ENCODE peak calls at places on chromosomes 13 and 19, in seven cellular contexts. S, R, K, G, Q, F and N are unnamed samples.

GRCh38 chr13:105519766-105520165 is 1015.7 kb downstream of the EFNB2 start:
- DNase-seq in G (peak; percentile 39), K (no peak), S (no peak), F (no peak), Q (no peak), R (no peak), N (no peak)

GRCh38 chr13:110756268-110756667 is 42.8 kb downstream of the ING1 start:
- DNase-seq in S (no peak), G (no peak), K (peak; percentile 72), Q (no peak), F (no peak), R (no peak), N (peak; percentile 90)

GRCh38 chr13:46296465-46296822 is 84.7 kb downstream of the LRRC63 start:
- DNase-seq in Q (no peak), F (no peak), K (no peak), G (no peak), S (no peak), R (no peak), N (no peak)

GRCh38 chr19:5789201-5789795 is 1.7 kb downstream of the DUS3L start:
- DNase-seq in Q (no peak), K (no peak), G (no peak), S (no peak), R (no peak), F (no peak), N (no peak)

GRCh38 chr19:34124828-34125227 is 47.5 kb upstream of the LSM14A start:
- DNase-seq in S (no peak), G (no peak), K (no peak), F (peak; percentile 57), Q (peak; percentile 23), R (no peak), N (no peak)

GRCh38 chr13:101700598-101700997 is 248.1 kb downstream of the ITGBL1 start:
- DNase-seq in K (peak; percentile 12), Q (no peak), G (peak; percentile 73), F (no peak), R (no peak), S (no peak), N (peak; percentile 53)

GRCh38 chr19:6038634-6039405 is 60.9 kb upstream of the RANBP3 start:
- DNase-seq in K (no peak), F (no peak), S (no peak), R (no peak), Q (no peak), G (no peak), N (no peak)

GRCh38 chr19:8387688-8388611 is 2.2 kb upstream of the RAB11B start:
- DNase-seq in G (no peak), S (no peak), R (no peak), K (no peak), Q (peak; percentile 43), F (no peak), N (no peak)

GRCh38 chr19:7603919-7604318 is 8.3 kb downstream of the CAMSAP3 start:
- DNase-seq in G (no peak), S (no peak), Q (no peak), R (no peak), F (no peak), K (no peak), N (no peak)

GRCh38 chr13:51066091-51066831 is 44.8 kb downstream of the C13orf42 start:
- DNase-seq in R (no peak), Q (no peak), G (no peak), F (no peak), S (no peak), K (peak; percentile 64), N (peak; percentile 46)

GRCh38 chr19:43450545-43450997 is 14.8 kb downstream of the LYPD3 start:
- DNase-seq in S (no peak), R (no peak), K (peak; percentile 70), G (peak; percentile 55), Q (no peak), F (no peak), N (no peak)

GRCh38 chr13:113058129-113058987 is 47.2 kb upstream of the F7 start:
- DNase-seq in F (no peak), Q (no peak), G (peak; percentile 27), S (no peak), K (no peak), R (no peak), N (no peak)

GRCh38 chr13:113357529-113357928 is 6.4 kb downstream of the GRTP1 start:
- DNase-seq in Q (no peak), G (peak; percentile 69), S (no peak), R (peak; percentile 19), K (peak; percentile 72), F (no peak), N (peak; percentile 71)

GRCh38 chr13:41985788-41986508 is 25.0 kb upstream of the VWA8 start:
- DNase-seq in F (no peak), R (no peak), S (no peak), Q (no peak), G (peak; percentile 75), K (no peak), N (peak; percentile 29)

GRCh38 chr13:73341748-73342147 is 282.9 kb downstream of the KLF5 start:
- DNase-seq in R (peak; percentile 37), K (peak; percentile 79), Q (no peak), F (no peak), G (peak; percentile 84), S (no peak), N (peak; percentile 11)

GRCh38 chr13:20230913-20231838 is 943 bp downstream of the GJB6 start:
- DNase-seq in G (no peak), R (no peak), K (no peak), S (no peak), Q (no peak), F (no peak), N (no peak)

GRCh38 chr13:109226631-109227030 is 559.8 kb downstream of the IRS2 start:
- DNase-seq in S (no peak), R (peak; percentile 42), F (no peak), K (peak; percentile 31), G (no peak), Q (no peak), N (no peak)

GRCh38 chr13:100266026-100266425 is 177.1 kb downstream of the PCCA start:
- DNase-seq in R (no peak), Q (no peak), G (no peak), F (no peak), K (no peak), S (no peak), N (no peak)

GRCh38 chr13:42075517-42075916 is 27.1 kb downstream of the DGKH start:
- DNase-seq in K (no peak), R (no peak), G (no peak), S (no peak), Q (no peak), F (no peak), N (no peak)

GRCh38 chr19:34332027-34332786 is 32.8 kb upstream of the GPI start:
- DNase-seq in K (no peak), Q (no peak), S (no peak), R (no peak), G (no peak), F (no peak), N (no peak)

GRCh38 chr19:8017808-8018207 is 12.4 kb upstream of the ELAVL1 start:
- DNase-seq in F (no peak), Q (no peak), R (no peak), S (no peak), G (no peak), K (no peak), N (no peak)

GRCh38 chr13:48268019-48268418 is 35.0 kb downstream of the ITM2B start:
- DNase-seq in F (no peak), G (no peak), S (no peak), R (no peak), K (no peak), Q (no peak), N (no peak)

GRCh38 chr19:57934820-57935665 is at the start of gene ZNF418:
- DNase-seq in G (peak; percentile 57), R (peak; percentile 67), Q (peak; percentile 63), S (peak; percentile 21), K (peak; percentile 85), F (peak; percentile 80), N (peak; percentile 88)

GRCh38 chr13:53189162-53189561 is 160.5 kb downstream of the OLFM4 start:
- DNase-seq in Q (no peak), K (no peak), S (no peak), R (no peak), F (no peak), G (no peak), N (no peak)

GRCh38 chr19:27772059-27772458 is 1440.9 kb downstream of the UQCRFS1 start:
- DNase-seq in S (no peak), F (no peak), K (no peak), R (no peak), Q (no peak), G (no peak), N (no peak)

GRCh38 chr19:30743702-30744101 is 371.5 kb downstream of the ZNF536 start:
- DNase-seq in K (no peak), G (no peak), R (no peak), F (no peak), Q (no peak), S (no peak), N (no peak)

GRCh38 chr13:107301724-107302374 is 733.9 kb upstream of the ARGLU1 start:
- DNase-seq in G (no peak), K (no peak), R (no peak), Q (no peak), S (no peak), F (peak; percentile 20), N (no peak)

GRCh38 chr19:10587839-10588150 is 683 bp upstream of the AP1M2 start:
- DNase-seq in F (no peak), S (no peak), G (no peak), Q (no peak), R (no peak), K (no peak), N (no peak)

GRCh38 chr19:4304509-4305252 is at the start of gene FSD1:
- DNase-seq in R (peak; percentile 12), F (peak; percentile 80), Q (no peak), G (peak; percentile 31), S (peak; percentile 64), K (no peak), N (peak; percentile 30)

GRCh38 chr19:3479177-3479818 is 1.0 kb downstream of the SMIM24 start:
- DNase-seq in R (no peak), F (no peak), S (no peak), Q (no peak), G (peak; percentile 41), K (no peak), N (no peak)

GRCh38 chr19:2810141-2811091 is 9.3 kb upstream of the ZNF554 start:
- DNase-seq in F (no peak), S (no peak), K (no peak), G (no peak), R (no peak), Q (no peak), N (no peak)

GRCh38 chr19:18419699-18420460 is 682 bp downstream of the SSBP4 start:
- DNase-seq in F (no peak), R (no peak), K (no peak), S (peak; percentile 20), G (no peak), Q (peak; percentile 54), N (no peak)